ENCODE peak calls at places on chromosomes 6 and 20, in four cellular contexts. O is SK-N-SH, B is DND-41, L is hepatocyte. R is an unnamed sample.

GRCh38 chr20:37552415-37552814 is 24.7 kb upstream of the BLCAP start:
- DNase-seq in O (no peak), B (no peak), L (no peak), R (no peak)

GRCh38 chr6:43916924-43917877 is 147.2 kb downstream of the VEGFA start:
- DNase-seq in O (no peak), B (no peak), L (peak; percentile 84), R (no peak)

GRCh38 chr6:166760288-166760687 is 133.2 kb upstream of the RPS6KA2 start:
- DNase-seq in O (no peak), B (peak; percentile 21), L (no peak), R (no peak)

GRCh38 chr6:35960192-35960591 is 39.3 kb upstream of the SRPK1 start:
- DNase-seq in O (no peak), B (no peak), L (no peak), R (no peak)

GRCh38 chr6:159833556-159833955 is 33.5 kb downstream of the PNLDC1 start:
- DNase-seq in O (no peak), B (no peak), L (no peak), R (no peak)

GRCh38 chr6:149499066-149499465 is 14.3 kb upstream of the ZC3H12D start:
- DNase-seq in O (no peak), B (no peak), L (peak; percentile 23), R (no peak)

GRCh38 chr6:137040393-137040792 is 4.4 kb downstream of the IL20RA start:
- DNase-seq in O (no peak), B (no peak), L (no peak), R (no peak)

GRCh38 chr20:59752101-59752586 is 147.8 kb downstream of the PHACTR3 start:
- DNase-seq in O (no peak), B (no peak), L (no peak), R (peak; percentile 67)

GRCh38 chr6:137846772-137847313 is 20.2 kb upstream of the TNFAIP3 start:
- DNase-seq in O (no peak), B (no peak), L (no peak), R (no peak)

GRCh38 chr20:57076202-57076651 is 190.2 kb downstream of the BMP7 start:
- DNase-seq in O (no peak), B (no peak), L (peak; percentile 42), R (no peak)

GRCh38 chr20:726160-726559 is 42.1 kb downstream of the SLC52A3 start:
- DNase-seq in O (no peak), B (no peak), L (no peak), R (no peak)

GRCh38 chr6:154766993-154767392 is 33.8 kb downstream of the SCAF8 start:
- DNase-seq in O (no peak), B (no peak), L (no peak), R (no peak)

GRCh38 chr6:153104220-153104619 is 26.9 kb downstream of the RGS17 start:
- DNase-seq in O (no peak), B (no peak), L (no peak), R (no peak)

GRCh38 chr6:133040025-133040838 is 200.9 kb upstream of the EYA4 start:
- DNase-seq in O (peak; percentile 21), B (no peak), L (peak; percentile 18), R (no peak)

GRCh38 chr6:98834060-98835031 is at the start of gene POU3F2:
- DNase-seq in O (peak; percentile 97), B (peak; percentile 90), L (peak; percentile 92), R (no peak)

GRCh38 chr6:31197559-31198305 is 27.2 kb upstream of the POU5F1 start:
- DNase-seq in O (peak; percentile 61), B (peak; percentile 96), L (peak; percentile 90), R (peak; percentile 92)

GRCh38 chr20:7038029-7038428 is 270.5 kb downstream of the BMP2 start:
- DNase-seq in O (no peak), B (no peak), L (no peak), R (no peak)

GRCh38 chr20:8434326-8434876 is 302.3 kb downstream of the PLCB1 start:
- DNase-seq in O (no peak), B (no peak), L (no peak), R (no peak)

GRCh38 chr6:125363010-125363359 is 61.2 kb upstream of the HDDC2 start:
- DNase-seq in O (peak; percentile 5), B (no peak), L (peak; percentile 62), R (no peak)

GRCh38 chr6:56087421-56087820 is 160.0 kb downstream of the COL21A1 start:
- DNase-seq in O (no peak), B (no peak), L (no peak), R (no peak)

GRCh38 chr20:24502661-24503060 is 33.2 kb downstream of the SYNDIG1 start:
- DNase-seq in O (no peak), B (no peak), L (no peak), R (no peak)

GRCh38 chr6:3045777-3046176 is 22.5 kb upstream of the RIPK1 start:
- DNase-seq in O (no peak), B (no peak), L (no peak), R (no peak)

GRCh38 chr20:46365483-46366215 is 40.8 kb downstream of the ELMO2 start:
- DNase-seq in O (no peak), B (no peak), L (no peak), R (no peak)

GRCh38 chr20:56429496-56429895 is 17.4 kb downstream of the CASS4 start:
- DNase-seq in O (no peak), B (no peak), L (no peak), R (no peak)

GRCh38 chr20:37777556-37777955 is 83.7 kb downstream of the CTNNBL1 start:
- DNase-seq in O (no peak), B (no peak), L (no peak), R (no peak)

GRCh38 chr6:151389640-151390275 is 1.6 kb downstream of the ZBTB2 start:
- DNase-seq in O (peak; percentile 65), B (peak; percentile 63), L (peak; percentile 77), R (peak; percentile 76)

GRCh38 chr6:79538481-79538971 is 1.3 kb upstream of the LCA5 start:
- DNase-seq in O (no peak), B (no peak), L (no peak), R (no peak)

GRCh38 chr6:15252205-15252604 is 6.3 kb downstream of the JARID2 start:
- DNase-seq in O (no peak), B (no peak), L (no peak), R (no peak)

DNA sequence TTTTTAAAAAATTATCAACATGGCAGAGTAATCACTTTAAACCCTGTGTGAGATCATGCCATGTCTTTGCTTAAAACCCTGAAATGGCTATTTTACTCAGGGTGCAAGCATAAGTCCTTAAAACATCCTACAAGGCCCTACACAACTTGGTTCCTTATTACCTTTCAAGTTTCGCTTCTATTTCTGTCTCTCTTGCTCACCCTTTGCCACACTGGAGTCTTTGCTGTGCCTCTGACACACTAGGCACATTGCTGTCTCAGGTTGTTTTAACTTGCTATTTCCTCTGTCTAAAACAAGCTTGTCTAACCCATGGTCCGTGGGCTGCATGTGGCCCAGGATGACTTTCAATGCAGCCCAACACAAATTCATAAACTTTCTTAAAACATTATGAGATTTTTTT is 55.6 kb downstream of the KIAA0408 start:
- DNase-seq in O (no peak), B (no peak), L (no peak), R (no peak)
- H2AFZ ChIP-seq in O (no peak overlapping the region), B (no peak overlapping the region), L (no peak overlapping the region), R (no peak overlapping the region)

DNA sequence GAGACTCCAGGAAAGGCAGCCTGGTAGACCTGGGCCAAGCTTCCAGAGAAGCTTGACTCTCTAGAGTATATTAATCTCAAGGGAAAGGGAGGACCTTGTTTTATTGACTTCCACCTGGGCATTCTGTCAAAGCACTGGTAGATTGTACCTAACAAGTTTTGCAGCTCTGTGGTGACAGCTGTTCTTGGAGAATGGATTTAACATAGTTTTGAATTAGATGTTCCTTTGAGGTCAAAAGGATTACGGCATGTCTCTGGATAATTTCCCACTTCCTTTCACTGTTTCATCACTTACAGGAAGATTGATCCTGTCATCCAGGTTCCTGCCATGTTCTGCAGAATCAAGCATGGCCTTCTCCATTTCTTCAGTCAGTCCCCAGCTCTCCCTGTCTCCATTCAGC is 246.0 kb downstream of the PHACTR1 start:
- DNase-seq in O (no peak), B (no peak), L (no peak), R (no peak)
- H3K4me3 ChIP-seq in O (no peak overlapping the region), B (no peak overlapping the region), L (no peak overlapping the region), R (no peak overlapping the region)

GRCh38 chr6:96465321-96465903 is 56.2 kb upstream of the UFL1 start:
- DNase-seq in O (no peak), B (no peak), L (no peak), R (no peak)
- H2AFZ ChIP-seq in O (no peak overlapping the region), B (no peak overlapping the region), L (no peak overlapping the region), R (no peak overlapping the region)

GRCh38 chr6:620950-621349 is 36.0 kb downstream of the HUS1B start:
- DNase-seq in O (no peak), B (no peak), L (no peak), R (no peak)
- H3K4me3 ChIP-seq in O (no peak overlapping the region), B (no peak overlapping the region), L (no peak overlapping the region), R (no peak overlapping the region)

DNA sequence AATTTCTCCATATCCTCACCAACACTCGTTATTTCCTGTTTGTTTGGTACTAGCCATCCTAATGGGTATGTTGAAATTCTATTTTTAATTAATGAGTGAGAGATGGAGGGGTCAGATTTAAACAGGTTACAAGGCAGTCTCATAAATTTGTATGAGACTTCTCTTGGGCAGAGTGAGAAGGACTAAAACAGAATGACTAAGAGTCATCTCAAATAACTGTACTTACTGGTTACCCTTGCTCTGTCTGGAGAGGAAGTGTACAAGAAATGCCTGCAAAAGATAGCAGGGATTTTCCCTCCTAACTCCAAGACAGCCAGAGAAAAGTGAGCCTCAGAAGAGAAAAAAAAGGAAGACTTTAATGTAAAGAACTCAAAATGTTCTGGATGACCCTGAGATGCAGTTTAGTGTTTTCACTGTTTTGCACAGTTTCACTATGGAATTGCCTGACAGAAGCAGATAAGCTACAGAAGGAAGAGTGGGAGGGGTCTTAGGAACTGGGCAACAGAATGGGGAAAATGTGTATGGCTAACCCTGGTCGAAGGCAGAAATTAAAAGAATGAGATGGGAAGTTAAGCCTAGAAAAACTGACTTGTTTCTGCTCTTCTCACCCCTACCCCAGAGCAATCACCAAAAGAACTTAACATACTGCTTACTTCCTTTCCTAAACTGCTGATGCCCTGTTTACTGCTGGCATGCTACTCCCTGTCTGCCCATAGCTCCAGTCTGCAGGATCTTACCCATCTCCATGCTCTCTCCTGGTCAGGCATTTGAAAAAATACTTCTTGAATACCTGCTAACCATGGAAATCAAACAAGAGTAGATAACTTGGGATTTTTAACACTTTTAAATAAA is 98.2 kb upstream of the MARCKS start:
- DNase-seq in O (no peak), B (no peak), L (no peak), R (no peak)
- H2AFZ ChIP-seq in O (peak overlapping the region; percentile 65), B (no peak overlapping the region), L (no peak overlapping the region), R (no peak overlapping the region)

DNA sequence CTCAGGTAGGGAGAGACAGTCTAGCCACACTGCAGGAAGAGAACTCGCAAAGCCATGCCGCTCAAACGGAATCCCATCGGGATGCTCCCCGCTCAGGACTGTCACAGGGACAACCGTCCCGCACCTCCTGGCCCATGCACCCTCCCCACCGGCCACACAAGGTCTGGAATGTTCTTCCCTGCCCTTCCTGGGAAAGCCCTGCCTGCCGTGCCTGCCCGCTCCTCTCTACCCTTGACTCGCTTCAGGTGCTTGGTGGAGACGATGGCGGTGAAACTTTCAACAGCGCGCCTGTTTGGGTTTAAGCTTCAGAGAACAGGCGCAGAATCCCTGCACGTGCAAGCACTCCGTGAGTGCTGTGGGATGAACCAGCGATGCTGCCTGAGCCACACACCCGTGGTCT is 20.6 kb downstream of the TAF4 start:
- DNase-seq in O (no peak), B (no peak), L (no peak), R (no peak)
- H3K4me3 ChIP-seq in O (no peak overlapping the region), B (no peak overlapping the region), L (no peak overlapping the region), R (no peak overlapping the region)

R was measured in Karpas-422.